ENCODE peak calls at places on chromosome 7, in five cellular contexts. One of them, this sample, is unnamed.

GRCh38 chr7:75756340-75757297 is 15.4 kb downstream of the CCL26 start:
- DNase-seq in mesendoderm: peak
- DNase-seq in AG04449: no peak
- DNase-seq in A549: peak
- DNase-seq in stomach: peak
- DNase-seq in this sample: peak

GRCh38 chr7:64888901-64889685 is 14.0 kb upstream of the ZNF273 start:
- DNase-seq in A549: no peak
- DNase-seq in stomach: peak
- DNase-seq in mesendoderm: no peak
- DNase-seq in AG04449: no peak
- DNase-seq in this sample: no peak

GRCh38 chr7:117021960-117022359 is 68.7 kb downstream of the ST7 start:
- DNase-seq in A549: no peak
- DNase-seq in stomach: no peak
- DNase-seq in AG04449: no peak
- DNase-seq in mesendoderm: no peak
- DNase-seq in this sample: no peak

GRCh38 chr7:135211179-135211945 is at the start of gene WDR91:
- DNase-seq in AG04449: no peak
- DNase-seq in A549: peak
- DNase-seq in stomach: peak
- DNase-seq in mesendoderm: peak
- DNase-seq in this sample: peak

GRCh38 chr7:44674381-44674780 is 68.0 kb downstream of the OGDH start:
- DNase-seq in AG04449: no peak
- DNase-seq in stomach: no peak
- DNase-seq in mesendoderm: no peak
- DNase-seq in A549: no peak
- DNase-seq in this sample: no peak

GRCh38 chr7:96034940-96035727 is 262.8 kb downstream of the DYNC1I1 start:
- DNase-seq in AG04449: no peak
- DNase-seq in A549: no peak
- DNase-seq in stomach: no peak
- DNase-seq in mesendoderm: no peak
- DNase-seq in this sample: peak

GRCh38 chr7:31651234-31651633 is 35.8 kb upstream of the PPP1R17 start:
- DNase-seq in A549: no peak
- DNase-seq in stomach: no peak
- DNase-seq in mesendoderm: no peak
- DNase-seq in AG04449: no peak
- DNase-seq in this sample: no peak

GRCh38 chr7:94696981-94697670 is 41.2 kb upstream of the SGCE start:
- DNase-seq in mesendoderm: peak
- DNase-seq in AG04449: peak
- DNase-seq in A549: peak
- DNase-seq in stomach: peak
- DNase-seq in this sample: peak

GRCh38 chr7:52656098-52656497 is 379.3 kb upstream of the POM121L12 start:
- DNase-seq in AG04449: no peak
- DNase-seq in A549: no peak
- DNase-seq in stomach: no peak
- DNase-seq in mesendoderm: no peak
- DNase-seq in this sample: no peak

GRCh38 chr7:33649476-33650441 is 255.6 kb upstream of the BMPER start:
- DNase-seq in stomach: no peak
- DNase-seq in AG04449: no peak
- DNase-seq in mesendoderm: no peak
- DNase-seq in A549: no peak
- DNase-seq in this sample: no peak

GRCh38 chr7:34087892-34088891 is 182.9 kb downstream of the BMPER start:
- DNase-seq in stomach: peak
- DNase-seq in AG04449: no peak
- DNase-seq in mesendoderm: peak
- DNase-seq in A549: no peak
- DNase-seq in this sample: peak

GRCh38 chr7:1086588-1087461 is 1.1 kb upstream of the GPER1 start:
- DNase-seq in stomach: peak
- DNase-seq in AG04449: no peak
- DNase-seq in mesendoderm: peak
- DNase-seq in A549: peak
- DNase-seq in this sample: peak
- H3K4me3 ChIP-seq in stomach: peak
- H3K4me3 ChIP-seq in AG04449: peak
- H3K4me3 ChIP-seq in mesendoderm: peak
- H3K4me3 ChIP-seq in A549: peak
- H3K4me3 ChIP-seq in this sample: no peak

DNA sequence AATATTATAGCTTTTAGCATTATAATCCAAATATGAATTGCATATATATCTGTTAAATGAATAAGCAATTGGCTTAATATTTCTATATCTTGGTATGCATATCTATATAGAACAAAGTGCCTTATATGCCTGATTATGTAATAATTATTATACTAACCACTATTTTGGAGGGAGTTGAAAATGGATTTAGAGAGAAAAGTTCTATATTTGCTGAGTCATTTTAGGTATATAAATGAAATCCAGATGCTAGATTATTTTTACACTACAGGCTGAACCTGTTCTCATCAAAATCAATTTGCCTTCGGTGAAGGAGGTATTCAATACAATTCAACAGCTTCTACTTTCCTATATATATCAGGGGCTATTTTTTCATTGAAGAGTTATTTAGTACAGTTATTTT is 276.4 kb downstream of the PCLO start:
- DNase-seq in mesendoderm: no peak
- DNase-seq in AG04449: no peak
- DNase-seq in A549: no peak
- DNase-seq in stomach: no peak
- DNase-seq in this sample: no peak
- H3K4me3 ChIP-seq in mesendoderm: no peak
- H3K4me3 ChIP-seq in AG04449: no peak
- H3K4me3 ChIP-seq in A549: no peak
- H3K4me3 ChIP-seq in stomach: no peak
- H3K4me3 ChIP-seq in this sample: no peak

DNA sequence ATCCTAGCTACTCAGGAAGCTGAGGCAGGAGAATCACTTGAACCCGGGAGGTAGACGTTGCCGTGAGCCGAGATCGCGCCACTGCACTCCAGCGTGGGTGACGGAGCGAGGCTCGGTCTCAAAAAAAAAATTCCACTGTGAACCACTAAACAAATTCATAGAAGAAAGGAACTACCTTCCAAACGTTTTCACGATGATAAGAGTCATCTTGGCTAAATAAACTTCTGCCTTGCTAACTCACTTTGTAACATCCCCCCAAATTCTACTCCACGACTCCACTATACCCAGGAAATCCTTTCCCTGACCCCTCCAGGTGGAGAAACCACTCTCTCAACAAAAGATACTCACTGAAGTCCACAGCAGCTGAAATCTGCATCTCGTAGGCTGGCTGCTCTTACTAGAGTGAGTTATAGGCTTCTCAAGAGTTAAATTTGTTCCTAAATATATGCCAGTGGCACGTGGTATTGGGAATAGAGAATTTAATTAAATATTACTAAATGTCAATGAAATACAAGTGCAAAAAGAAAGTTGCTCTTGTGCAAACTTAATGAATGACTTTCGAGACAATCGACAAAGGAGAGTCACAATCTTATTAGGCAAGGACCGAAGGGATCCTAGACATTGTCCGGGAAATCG is 1.6 kb upstream of the GTF2I start:
- DNase-seq in mesendoderm: no peak
- DNase-seq in stomach: no peak
- DNase-seq in AG04449: no peak
- DNase-seq in A549: peak
- DNase-seq in this sample: no peak
- H3K4me3 ChIP-seq in mesendoderm: no peak
- H3K4me3 ChIP-seq in stomach: peak
- H3K4me3 ChIP-seq in AG04449: peak
- H3K4me3 ChIP-seq in A549: peak
- H3K4me3 ChIP-seq in this sample: peak

DNA sequence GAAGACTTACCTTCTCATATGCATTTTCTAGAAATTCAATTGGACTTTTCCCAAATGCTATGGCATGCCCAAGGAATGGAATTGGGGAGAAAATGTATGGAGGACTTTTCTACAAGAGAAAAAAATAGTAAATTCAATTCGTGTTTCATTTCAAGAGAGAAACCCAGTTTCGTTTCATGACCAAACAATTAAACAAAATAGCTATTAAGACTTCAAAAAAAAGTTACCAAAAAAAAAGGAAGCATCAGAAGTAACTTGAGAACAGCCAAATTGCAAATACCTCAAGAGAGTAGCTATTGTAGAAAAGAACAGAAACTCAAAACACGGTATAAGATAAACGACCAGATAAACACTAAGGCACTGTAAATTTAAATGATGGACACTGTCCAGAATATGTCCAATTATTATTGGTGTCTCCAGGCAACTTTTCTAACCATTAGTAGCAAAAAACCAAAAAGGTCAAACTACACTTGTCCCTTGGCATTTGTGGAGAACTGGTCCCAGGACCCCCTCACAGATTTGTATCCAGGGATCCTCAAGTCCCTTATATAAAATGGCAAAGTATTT is 2.4 kb downstream of the CYP51A1 start:
- DNase-seq in stomach: no peak
- DNase-seq in mesendoderm: no peak
- DNase-seq in AG04449: no peak
- DNase-seq in A549: no peak
- DNase-seq in this sample: no peak
- H3K4me3 ChIP-seq in stomach: no peak
- H3K4me3 ChIP-seq in mesendoderm: no peak
- H3K4me3 ChIP-seq in AG04449: no peak
- H3K4me3 ChIP-seq in A549: no peak
- H3K4me3 ChIP-seq in this sample: no peak

DNA sequence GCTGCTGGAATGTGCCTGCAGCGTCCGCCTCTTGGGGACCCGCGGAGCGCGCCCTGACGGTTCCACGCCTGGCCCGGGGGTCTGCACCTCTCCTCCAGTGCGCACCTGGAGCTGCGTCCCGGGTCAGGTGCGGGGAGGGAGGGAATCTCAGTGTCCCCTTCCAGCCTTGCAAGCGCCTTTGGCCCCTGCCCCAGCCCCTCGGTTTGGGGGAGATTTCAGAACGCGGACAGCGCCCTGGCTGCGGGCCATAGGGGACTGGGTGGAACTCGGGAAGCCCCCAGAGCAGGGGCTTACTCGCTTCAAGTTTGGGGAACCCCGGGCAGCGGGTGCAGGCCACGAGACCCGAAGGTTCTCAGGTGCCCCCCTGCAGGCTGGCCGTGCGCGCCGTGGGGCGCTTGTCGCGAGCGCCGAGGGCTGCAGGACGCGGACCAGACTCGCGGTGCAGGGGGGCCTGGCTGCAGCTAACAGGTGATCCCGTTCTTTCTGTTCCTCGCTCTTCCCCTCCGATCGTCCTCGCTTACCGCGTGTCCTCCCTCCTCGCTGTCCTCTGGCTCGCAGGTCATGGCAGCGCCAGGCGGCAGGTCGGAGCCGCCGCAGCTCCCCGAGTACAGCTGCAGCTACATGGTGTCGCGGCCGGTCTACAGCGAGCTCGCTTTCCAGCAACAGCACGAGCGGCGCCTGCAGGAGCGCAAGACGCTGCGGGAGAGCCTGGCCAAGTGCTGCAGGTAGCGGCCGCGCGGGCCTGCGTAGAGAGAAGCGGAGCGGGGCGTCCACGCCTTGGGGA is 645 bp downstream of the SLC26A4 start:
- DNase-seq in mesendoderm: peak
- DNase-seq in stomach: peak
- DNase-seq in A549: no peak
- DNase-seq in AG04449: no peak
- DNase-seq in this sample: peak
- H3K4me3 ChIP-seq in mesendoderm: no peak
- H3K4me3 ChIP-seq in stomach: peak
- H3K4me3 ChIP-seq in A549: peak
- H3K4me3 ChIP-seq in AG04449: peak
- H3K4me3 ChIP-seq in this sample: peak